ENCODE peak calls at places on chromosome 16, in five cellular contexts. B is GM12878, T is GM12891, P is H1, V is K562. X is an unnamed sample.

GRCh38 chr16:48383204-48383876 is 1.9 kb downstream of the SIAH1 start:
- DNase-seq in V (no peak), B (no peak), P (no peak), T (no peak), X (no peak)

GRCh38 chr16:85759631-85760419 is 8.9 kb upstream of the C16orf74 start:
- DNase-seq in V (peak), T (no peak), B (no peak), P (no peak), X (no peak)

GRCh38 chr16:75801307-75801706 is 75.0 kb upstream of the CPHXL start:
- DNase-seq in T (no peak), B (no peak), P (no peak), V (no peak), X (no peak)

GRCh38 chr16:69276143-69277115 is 34.7 kb upstream of the VPS4A start:
- DNase-seq in B (no peak), P (no peak), V (no peak), T (no peak), X (no peak)

GRCh38 chr16:88785106-88785924 is at the start of gene PIEZO1:
- DNase-seq in V (peak), T (peak), B (no peak), P (no peak), X (peak)

GRCh38 chr16:5851583-5851982 is 754.0 kb upstream of the EEF2KMT start:
- DNase-seq in V (no peak), T (no peak), B (no peak), P (no peak), X (no peak)

GRCh38 chr16:81275795-81276194 is 37.3 kb downstream of the BCO1 start:
- DNase-seq in V (no peak), P (no peak), B (no peak), T (no peak), X (no peak)

GRCh38 chr16:82138478-82139285 is 31.3 kb downstream of the MPHOSPH6 start:
- DNase-seq in B (no peak), V (no peak), P (no peak), T (no peak), X (no peak)

GRCh38 chr16:83715217-83715920 is 92.4 kb upstream of the HSBP1 start:
- DNase-seq in V (no peak), B (no peak), T (no peak), P (no peak), X (no peak)

GRCh38 chr16:8867483-8868271 is 1.1 kb downstream of the CARHSP1 start:
- DNase-seq in P (no peak), T (no peak), V (peak), B (no peak), X (no peak)

GRCh38 chr16:58960034-58960433 is 225.9 kb upstream of the GOT2 start:
- DNase-seq in B (no peak), P (no peak), V (no peak), T (no peak), X (no peak)

GRCh38 chr16:86509759-86510464 is 415 bp upstream of the FOXF1 start:
- DNase-seq in B (no peak), V (no peak), T (no peak), P (no peak), X (no peak)

GRCh38 chr16:83245061-83245460 is 562.7 kb upstream of the HSBP1 start:
- DNase-seq in T (no peak), V (no peak), B (no peak), P (no peak), X (no peak)

GRCh38 chr16:22630242-22630641 is 119.6 kb downstream of the NPIPB5 start:
- DNase-seq in P (no peak), B (no peak), T (no peak), V (no peak), X (no peak)

GRCh38 chr16:61313931-61314330 is 722.3 kb downstream of the CDH8 start:
- DNase-seq in T (no peak), P (no peak), V (no peak), B (no peak), X (no peak)

GRCh38 chr16:2238396-2239230 is 2.4 kb downstream of the DNASE1L2 start:
- DNase-seq in B (no peak), P (no peak), V (no peak), T (no peak), X (no peak)

GRCh38 chr16:4882261-4882632 is 35.0 kb downstream of the UBN1 start:
- DNase-seq in P (no peak), T (no peak), B (no peak), V (no peak), X (no peak)

GRCh38 chr16:54397190-54397835 is 110.7 kb upstream of the IRX3 start:
- DNase-seq in T (no peak), B (no peak), P (no peak), V (no peak), X (no peak)

GRCh38 chr16:10318798-10319500 is 66.9 kb upstream of the ATF7IP2 start:
- DNase-seq in P (no peak), B (no peak), V (no peak), T (no peak), X (no peak)

GRCh38 chr16:28218109-28218508 is 6.3 kb upstream of the XPO6 start:
- DNase-seq in B (no peak), P (no peak), V (peak), T (peak), X (no peak)

GRCh38 chr16:85041184-85041928 is 13.8 kb downstream of the KIAA0513 start:
- DNase-seq in T (no peak), B (no peak), P (no peak), V (no peak), X (no peak)

GRCh38 chr16:27383511-27384243 is 18.3 kb upstream of the IL21R start:
- DNase-seq in V (no peak), P (no peak), B (no peak), T (no peak), X (no peak)

GRCh38 chr16:12253731-12254130 is 277.2 kb downstream of the SNX29 start:
- DNase-seq in P (no peak), T (no peak), B (no peak), V (no peak), X (no peak)

GRCh38 chr16:69880640-69881133 is 70.4 kb upstream of the CLEC18A start:
- DNase-seq in T (no peak), P (no peak), B (no peak), V (no peak), X (no peak)

GRCh38 chr16:60261425-60261824 is 1527.3 kb upstream of the GOT2 start:
- DNase-seq in V (no peak), B (no peak), P (no peak), T (no peak), X (no peak)

GRCh38 chr16:79767597-79768280 is 167.2 kb upstream of the MAF start:
- DNase-seq in V (no peak), B (no peak), P (no peak), T (no peak), X (no peak)

GRCh38 chr16:29790183-29790948 is at the start of gene KIF22:
- DNase-seq in P (peak), V (peak), B (peak), T (peak), X (peak)

GRCh38 chr16:17476414-17477259 is 5.9 kb upstream of the XYLT1 start:
- DNase-seq in B (no peak), P (peak), T (no peak), V (peak), X (no peak)
- TF ChIP-seq TAF1 in B (no peak), P (no peak), T (no peak), V (no peak), X (no peak)

GRCh38 chr16:3690991-3691720 is 26.2 kb downstream of the TRAP1 start:
- DNase-seq in P (no peak), B (no peak), V (no peak), T (no peak), X (no peak)

GRCh38 chr16:3696425-3697218 is 20.7 kb downstream of the TRAP1 start:
- DNase-seq in B (no peak), P (no peak), T (no peak), V (peak), X (no peak)

GRCh38 chr16:3698941-3699340 is 18.4 kb downstream of the TRAP1 start:
- DNase-seq in T (no peak), V (no peak), P (no peak), B (no peak), X (no peak)

GRCh38 chr16:3691778-3692177 is 25.5 kb downstream of the TRAP1 start:
- DNase-seq in T (no peak), V (no peak), P (no peak), B (no peak), X (no peak)

DNA sequence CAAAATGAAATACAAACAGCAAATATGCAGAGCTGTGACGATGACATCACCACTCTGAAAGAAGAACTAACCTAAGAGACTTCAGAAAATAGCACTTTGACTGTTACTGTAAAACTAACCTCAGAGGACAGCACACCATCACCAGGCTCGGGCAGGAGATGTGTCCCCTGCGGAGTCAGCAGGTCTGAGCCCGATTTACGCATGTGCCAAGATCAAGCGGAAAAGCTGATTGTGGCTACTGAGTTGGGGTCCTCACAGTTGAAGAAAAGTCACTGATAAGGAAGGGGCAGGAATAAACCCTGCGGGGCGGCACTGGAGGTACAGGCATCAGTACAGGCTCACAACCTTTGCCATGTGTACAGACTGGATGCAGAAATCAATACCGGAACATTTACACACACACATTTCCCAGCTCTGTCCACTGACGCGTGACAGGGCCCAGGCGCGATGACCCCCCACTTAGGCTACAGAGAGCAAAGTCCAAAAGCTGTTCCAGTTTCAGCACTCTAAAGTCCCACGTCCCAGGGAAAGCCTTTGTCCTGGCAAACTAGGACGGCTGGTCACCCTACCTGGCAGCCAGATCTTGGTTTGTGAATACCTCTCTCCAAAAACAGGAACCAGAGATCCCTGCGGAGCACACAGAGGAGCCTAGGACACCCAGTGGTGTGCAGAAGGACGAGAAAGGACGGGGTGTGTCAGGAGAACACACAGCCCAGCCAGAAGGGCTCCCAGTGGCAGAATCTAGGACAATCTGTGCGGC is 21.5 kb downstream of the TRAP1 start:
- DNase-seq in P (no peak), T (no peak), V (no peak), B (no peak), X (no peak)
- TF ChIP-seq POLR2A in P (no peak), T (no peak), V (no peak), B (no peak), X (no peak)

GRCh38 chr16:67833418-67834241 is 8.5 kb upstream of the THAP11 start:
- DNase-seq in V (peak), P (no peak), B (peak), T (peak), X (peak)
- TF ChIP-seq TAF1 in V (peak), P (peak), B (peak), T (peak), X (peak)

GRCh38 chr16:56933266-56933619 is 1.3 kb downstream of the HERPUD1 start:
- DNase-seq in B (no peak), V (no peak), T (no peak), P (no peak), X (no peak)

GRCh38 chr16:56931253-56931768 is 631 bp upstream of the HERPUD1 start:
- DNase-seq in B (peak), P (no peak), V (no peak), T (no peak), X (peak)

GRCh38 chr16:56933828-56934598 is 2.1 kb downstream of the HERPUD1 start:
- DNase-seq in V (no peak), B (no peak), P (no peak), T (no peak), X (no peak)

GRCh38 chr16:56931769-56932587 is at the start of gene HERPUD1:
- DNase-seq in P (peak), V (peak), B (peak), T (peak), X (peak)

GRCh38 chr16:56932588-56933265 is 785 bp downstream of the HERPUD1 start:
- DNase-seq in T (no peak), P (no peak), V (peak), B (no peak), X (no peak)
- TF ChIP-seq POLR2A in T (no peak), P (peak), V (no peak), B (peak), X (peak)

GRCh38 chr16:49776085-49776501 is 79.8 kb downstream of the ZNF423 start:
- DNase-seq in P (no peak), B (no peak), T (no peak), V (no peak), X (no peak)
- TF ChIP-seq TAF1 in P (no peak), B (no peak), T (no peak), V (no peak), X (no peak)

GRCh38 chr16:90020260-90020837 is 1.1 kb upstream of the DBNDD1 start:
- DNase-seq in T (no peak), P (no peak), V (no peak), B (no peak), X (no peak)

GRCh38 chr16:90019543-90020259 is 445 bp upstream of the DBNDD1 start:
- DNase-seq in P (no peak), B (no peak), T (peak), V (peak), X (no peak)

GRCh38 chr16:90020838-90021382 is 1.7 kb upstream of the DBNDD1 start:
- DNase-seq in T (no peak), P (no peak), B (no peak), V (no peak), X (no peak)

GRCh38 chr16:90023078-90023447 is 3.8 kb upstream of the DBNDD1 start:
- DNase-seq in V (no peak), B (no peak), P (no peak), T (no peak), X (no peak)

DNA sequence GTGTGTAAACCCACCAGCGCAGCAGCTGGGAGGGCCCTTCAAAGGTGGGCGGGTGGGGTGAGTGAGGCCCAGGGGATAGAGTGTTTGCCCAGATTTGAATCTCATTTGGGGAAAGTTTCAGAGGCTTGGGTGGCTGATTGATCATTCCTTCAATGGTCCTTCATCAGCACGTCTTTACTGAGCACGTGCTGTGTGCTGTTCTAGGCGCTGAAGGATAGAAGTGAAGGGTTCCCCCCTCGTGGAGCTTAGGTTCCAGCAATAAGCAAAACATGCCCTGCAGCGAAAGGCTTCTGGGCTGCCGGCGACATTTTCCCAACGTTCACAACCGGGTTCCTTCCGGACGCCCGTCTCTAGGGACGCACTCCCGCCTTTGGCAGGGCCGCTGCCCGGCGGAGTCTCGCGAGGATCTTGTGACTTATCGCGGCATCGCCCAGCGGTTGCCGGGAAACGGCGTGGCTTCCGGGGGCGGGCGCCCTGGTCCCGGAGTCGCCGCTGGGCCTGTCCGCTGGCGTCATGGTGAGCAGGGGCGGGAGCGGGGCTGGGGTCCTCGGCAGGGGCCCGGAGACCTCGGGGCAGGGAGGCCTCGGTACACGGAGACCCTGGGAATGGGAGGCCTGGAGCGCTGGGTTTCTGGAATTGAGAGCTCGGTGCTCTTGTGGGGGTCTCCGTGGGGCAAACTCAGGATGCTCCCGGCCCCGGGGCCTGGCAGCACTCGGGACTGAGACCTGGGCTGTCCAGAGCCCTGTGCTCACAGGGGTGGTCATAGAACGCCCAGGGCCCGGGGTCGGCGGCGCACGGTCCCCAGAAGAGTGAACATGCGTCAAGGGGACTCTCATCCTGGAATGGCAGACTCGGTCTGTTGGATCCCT is 3.2 kb upstream of the DBNDD1 start:
- DNase-seq in T (peak), B (peak), V (peak), P (no peak), X (peak)
- TF ChIP-seq POLR2A in T (peak), B (peak), V (peak), P (no peak), X (no peak)